ENCODE peak calls at places on chromosomes 16 and 17, in four cellular contexts. I is H1, B is IMR-90, R is A549. C is an unnamed sample.

GRCh38 chr17:67542219-67543114 is 165.4 kb downstream of the PITPNC1 start:
- DNase-seq in I (peak; percentile 11), B (no peak), R (no peak), C (no peak)

GRCh38 chr17:6546069-6546718 is 10.2 kb downstream of the PITPNM3 start:
- DNase-seq in I (no peak), B (peak; percentile 67), R (no peak), C (no peak)

GRCh38 chr16:57277586-57277985 is 6.9 kb downstream of the PLLP start:
- DNase-seq in I (no peak), B (peak; percentile 60), R (peak; percentile 58), C (no peak)

GRCh38 chr17:31525801-31526549 is 134.5 kb downstream of the RAB11FIP4 start:
- DNase-seq in I (no peak), B (no peak), R (peak; percentile 89), C (peak; percentile 24)

GRCh38 chr17:77316191-77316641 is 175.4 kb downstream of the SEC14L1 start:
- DNase-seq in I (peak; percentile 67), B (peak; percentile 77), R (no peak), C (no peak)

GRCh38 chr17:72188801-72189200 is 68.0 kb downstream of the SOX9 start:
- DNase-seq in I (no peak), B (no peak), R (no peak), C (no peak)

GRCh38 chr17:6545291-6545690 is 11.1 kb downstream of the PITPNM3 start:
- DNase-seq in I (no peak), B (no peak), R (no peak), C (no peak)

GRCh38 chr17:7586673-7587419 is 3.0 kb downstream of the SOX15 start:
- DNase-seq in I (peak; percentile 49), B (no peak), R (peak; percentile 85), C (peak; percentile 62)

GRCh38 chr17:9890124-9890523 is 14.9 kb downstream of the RCVRN start:
- DNase-seq in I (peak; percentile 89), B (no peak), R (peak; percentile 52), C (peak; percentile 6)

GRCh38 chr17:6387442-6387841 is 47.5 kb downstream of the AIPL1 start:
- DNase-seq in I (peak; percentile 19), B (no peak), R (no peak), C (no peak)

GRCh38 chr17:78129385-78130079 is 977 bp upstream of the TMC6 start:
- DNase-seq in I (no peak), B (no peak), R (no peak), C (no peak)

GRCh38 chr17:76335716-76336381 is 17.9 kb downstream of the PRPSAP1 start:
- DNase-seq in I (no peak), B (no peak), R (no peak), C (no peak)

GRCh38 chr17:28916302-28916934 is 13.5 kb upstream of the DHRS13 start:
- DNase-seq in I (no peak), B (peak; percentile 43), R (peak; percentile 63), C (peak; percentile 38)

GRCh38 chr17:31452561-31453110 is 61.2 kb downstream of the RAB11FIP4 start:
- DNase-seq in I (no peak), B (no peak), R (no peak), C (no peak)

GRCh38 chr17:35073183-35073790 is 9.8 kb upstream of the RFFL start:
- DNase-seq in I (no peak), B (no peak), R (no peak), C (no peak)

GRCh38 chr16:72467157-72467759 is 295.3 kb upstream of the PMFBP1 start:
- DNase-seq in I (no peak), B (peak; percentile 60), R (peak; percentile 2), C (peak; percentile 69)

GRCh38 chr17:65455972-65456343 is 105.5 kb downstream of the AXIN2 start:
- DNase-seq in I (peak; percentile 48), B (peak; percentile 1), R (no peak), C (peak; percentile 45)

GRCh38 chr16:31528726-31529397 is 1.2 kb downstream of the AHSP start:
- DNase-seq in I (peak; percentile 54), B (peak; percentile 23), R (no peak), C (no peak)

GRCh38 chr16:72362972-72363371 is 191.0 kb upstream of the PMFBP1 start:
- DNase-seq in I (no peak), B (no peak), R (no peak), C (no peak)

GRCh38 chr17:30831257-30831656 is 509 bp upstream of the ATAD5 start:
- DNase-seq in I (no peak), B (peak; percentile 5), R (peak; percentile 45), C (no peak)

GRCh38 chr17:77952368-77952767 is 6.1 kb upstream of the TNRC6C start:
- DNase-seq in I (no peak), B (no peak), R (no peak), C (no peak)

GRCh38 chr17:56174421-56174820 is 21.1 kb downstream of the ANKFN1 start:
- DNase-seq in I (no peak), B (no peak), R (no peak), C (no peak)

GRCh38 chr16:66713076-66713475 is 16.5 kb upstream of the CMTM4 start:
- DNase-seq in I (no peak), B (no peak), R (no peak), C (no peak)

GRCh38 chr16:30588651-30589050 is 3.2 kb upstream of the ZNF785 start:
- DNase-seq in I (no peak), B (no peak), R (no peak), C (no peak)

GRCh38 chr16:50298591-50299507 is 32.5 kb downstream of the ADCY7 start:
- DNase-seq in I (no peak), B (no peak), R (no peak), C (no peak)
- TF ChIP-seq CEBPB in I (no peak), B (no peak), R (no peak), C (no peak)

GRCh38 chr17:60677308-60678117 is at the start of gene BCAS3:
- DNase-seq in I (peak; percentile 93), B (peak; percentile 99), R (peak; percentile 100), C (peak; percentile 100)

GRCh38 chr17:60676758-60677307 is 818 bp upstream of the BCAS3 start:
- DNase-seq in I (no peak), B (no peak), R (no peak), C (no peak)

GRCh38 chr17:60678118-60678444 is 430 bp downstream of the BCAS3 start:
- DNase-seq in I (no peak), B (no peak), R (peak; percentile 26), C (no peak)

GRCh38 chr17:60680754-60681153 is 3.1 kb downstream of the BCAS3 start:
- DNase-seq in I (no peak), B (no peak), R (no peak), C (no peak)

GRCh38 chr17:60679287-60679686 is 1.6 kb downstream of the BCAS3 start:
- DNase-seq in I (no peak), B (no peak), R (no peak), C (no peak)
- TF ChIP-seq CEBPB in I (no peak), B (no peak), R (no peak), C (no peak)

GRCh38 chr16:75379911-75380847 is 53.1 kb downstream of the CFDP1 start:
- DNase-seq in I (no peak), B (no peak), R (no peak), C (no peak)
- TF ChIP-seq CEBPB in I (no peak), B (no peak), R (no peak), C (no peak)

GRCh38 chr16:52497067-52497816 is 49.7 kb downstream of the TOX3 start:
- DNase-seq in I (no peak), B (no peak), R (no peak), C (peak; percentile 71)
- TF ChIP-seq CEBPB in I (no peak), B (no peak), R (no peak), C (no peak)

GRCh38 chr16:80147021-80147680 is 393.6 kb upstream of the DYNLRB2 start:
- DNase-seq in I (no peak), B (no peak), R (no peak), C (no peak)
- TF ChIP-seq CEBPB in I (no peak), B (no peak), R (no peak), C (no peak)

DNA sequence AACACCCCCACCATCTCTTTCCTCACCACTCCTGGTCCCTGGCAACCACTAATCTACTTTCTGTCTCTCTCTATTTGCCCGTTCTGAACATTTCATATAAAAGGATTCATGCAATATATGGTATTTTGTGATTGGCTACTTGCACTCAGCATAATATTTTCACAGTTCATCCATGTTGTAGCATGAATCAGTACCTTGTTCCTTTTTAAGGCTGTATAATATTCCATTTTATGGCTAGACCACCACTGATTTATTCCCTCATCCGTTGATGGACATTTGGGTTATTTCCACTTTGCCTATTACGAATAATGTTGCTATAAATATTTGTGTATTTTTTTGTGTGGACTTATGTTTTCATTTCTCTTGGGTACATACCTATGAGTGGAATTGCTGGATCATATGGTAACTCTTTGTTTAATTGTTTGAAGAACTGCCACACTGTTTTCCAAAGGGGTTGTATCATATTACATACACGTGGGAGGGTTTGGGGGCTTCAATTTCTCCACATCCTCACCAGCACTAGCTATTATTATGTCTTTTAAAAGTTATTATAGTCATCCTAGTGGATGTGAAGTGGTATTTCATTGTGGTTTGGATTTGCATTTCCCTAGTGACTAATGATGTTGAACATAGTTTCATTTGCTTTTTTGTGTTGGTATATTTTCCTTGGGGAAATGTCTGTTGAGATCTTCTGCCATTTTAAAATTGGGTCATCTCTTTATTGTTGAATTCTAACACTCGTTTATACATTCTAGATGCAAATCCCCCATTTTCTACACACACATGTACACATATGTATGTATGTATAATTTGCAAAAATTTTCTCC is 26.3 kb downstream of the SEC14L5 start:
- DNase-seq in I (no peak), B (no peak), R (no peak), C (no peak)
- TF ChIP-seq CEBPB in I (no peak), B (no peak), R (no peak), C (no peak)

GRCh38 chr16:88782454-88783390 is 2.3 kb downstream of the PIEZO1 start:
- DNase-seq in I (no peak), B (peak; percentile 84), R (no peak), C (no peak)
- TF ChIP-seq CEBPB in I (no peak), B (no peak), R (no peak), C (no peak)

DNA sequence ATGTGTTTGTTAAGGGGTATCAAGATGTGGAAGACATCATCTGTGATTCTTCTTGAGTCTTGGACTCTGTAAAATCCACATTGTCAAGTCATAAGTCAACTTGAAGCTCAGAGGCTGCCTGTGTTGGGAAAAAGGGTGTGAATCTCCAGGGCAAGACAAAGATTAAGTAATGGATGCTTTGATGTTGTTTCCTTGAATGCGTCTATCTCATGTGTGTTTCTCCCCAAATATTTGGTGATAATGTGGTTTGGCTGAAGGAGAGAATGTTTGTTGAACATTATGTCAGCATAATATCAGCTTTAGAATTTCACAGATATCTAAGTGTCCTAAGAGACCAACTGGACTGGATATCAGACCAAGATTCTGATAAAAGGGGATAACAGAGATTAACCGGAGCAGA is 24.1 kb upstream of the KCNJ16 start:
- DNase-seq in I (no peak), B (no peak), R (no peak), C (no peak)
- TF ChIP-seq CEBPB in I (no peak), B (no peak), R (no peak), C (no peak)

GRCh38 chr16:82634955-82635610 is 8.3 kb downstream of the CDH13 start:
- DNase-seq in I (no peak), B (no peak), R (no peak), C (no peak)
- TF ChIP-seq CEBPB in I (no peak), B (no peak), R (no peak), C (no peak)